ENCODE peak calls at places on chromosomes 4 and X, in eight cellular contexts. J, D, F, I, O, L, V and T are unnamed samples.

GRCh38 chr4:157072002-157072401 is 3.9 kb upstream of the GLRB start:
- DNase-seq in J (no peak), D (no peak), F (peak), I (no peak), O (peak), L (no peak), V (no peak), T (no peak)

GRCh38 chr4:147755567-147756295 is 23.8 kb downstream of the ARHGAP10 start:
- DNase-seq in J (no peak), D (no peak), F (no peak), I (no peak), O (peak), L (no peak), V (no peak), T (no peak)

GRCh38 chr4:54165438-54165837 is 63.7 kb upstream of the PDGFRA start:
- DNase-seq in J (peak), D (no peak), F (no peak), I (peak), O (peak), L (no peak), V (no peak), T (no peak)

GRCh38 chrX:153351981-153352380 is 18.0 kb downstream of the ZNF275 start:
- DNase-seq in J (no peak), D (no peak), F (no peak), I (no peak), O (no peak), L (no peak), V (no peak), T (no peak)

GRCh38 chrX:119374736-119375135 is 24.4 kb upstream of the SLC25A43 start:
- DNase-seq in J (no peak), D (no peak), F (no peak), I (no peak), O (no peak), L (no peak), V (no peak), T (no peak)

GRCh38 chrX:102154900-102155805 is 624 bp downstream of the BEX5 start:
- DNase-seq in J (no peak), D (peak), F (no peak), I (no peak), O (no peak), L (no peak), V (no peak), T (peak)

GRCh38 chr4:152011469-152011868 is 250.7 kb upstream of the GATB start:
- DNase-seq in J (no peak), D (no peak), F (no peak), I (no peak), O (no peak), L (no peak), V (no peak), T (no peak)

GRCh38 chrX:28135378-28136047 is 154.3 kb upstream of the DCAF8L1 start:
- DNase-seq in J (no peak), D (no peak), F (no peak), I (no peak), O (peak), L (no peak), V (no peak), T (no peak)

GRCh38 chrX:30870572-30870971 is 18.5 kb downstream of the TAB3 start:
- DNase-seq in J (no peak), D (no peak), F (no peak), I (no peak), O (no peak), L (no peak), V (no peak), T (no peak)

GRCh38 chr4:4427478-4427870 is 40.6 kb downstream of the NSG1 start:
- DNase-seq in J (no peak), D (no peak), F (no peak), I (no peak), O (peak), L (no peak), V (no peak), T (no peak)

GRCh38 chr4:25144870-25145481 is 15.3 kb downstream of the SEPSECS start:
- DNase-seq in J (no peak), D (peak), F (peak), I (no peak), O (peak), L (no peak), V (no peak), T (no peak)

GRCh38 chr4:48108309-48109073 is 25.6 kb downstream of the TXK start:
- DNase-seq in J (no peak), D (no peak), F (no peak), I (no peak), O (no peak), L (no peak), V (no peak), T (no peak)

GRCh38 chr4:7557447-7557846 is 122.7 kb upstream of the PSAPL1 start:
- DNase-seq in J (peak), D (no peak), F (no peak), I (peak), O (peak), L (no peak), V (no peak), T (no peak)

GRCh38 chr4:101122019-101122418 is 225.3 kb downstream of the PPP3CA start:
- DNase-seq in J (no peak), D (no peak), F (peak), I (no peak), O (no peak), L (no peak), V (no peak), T (no peak)

GRCh38 chr4:67744561-67745283 is 9.5 kb downstream of the GNRHR start:
- DNase-seq in J (no peak), D (no peak), F (no peak), I (no peak), O (peak), L (no peak), V (no peak), T (no peak)

GRCh38 chr4:148017801-148018200 is 285.9 kb downstream of the ARHGAP10 start:
- DNase-seq in J (no peak), D (no peak), F (no peak), I (no peak), O (no peak), L (no peak), V (no peak), T (no peak)